ENCODE peak calls at places on chromosomes 4 and X, in seven cellular contexts. O is GM19239; F is tibial artery; A is activated CD8-positive, alpha-beta T cell treated with anti-CD3 and anti-CD28 coated beads, Interleukin-2, amount 10 ng/mL, durations not matched to agents 7 days and 5 days; Z is hypothalamus; C is NCI-H2171 treated with DMSO at 0.1 percent for 48 hours; K is nephron progenitor cell. S is an unnamed sample.

GRCh38 chr4:41207330-41207831 is 7.0 kb downstream of the APBB2 start:
- DNase-seq in O (no peak), F (no peak), A (no peak), Z (no peak), C (no peak), K (no peak), S (no peak)

GRCh38 chr4:159540501-159540900 is 437.6 kb downstream of the RAPGEF2 start:
- DNase-seq in O (no peak), F (no peak), A (no peak), Z (no peak), C (peak; percentile 0), K (no peak), S (no peak)

GRCh38 chr4:169032883-169033645 is 23.0 kb upstream of the CBR4 start:
- DNase-seq in O (no peak), F (no peak), A (no peak), Z (no peak), C (no peak), K (no peak), S (no peak)

GRCh38 chrX:134406977-134407376 is 53.0 kb upstream of the HPRT1 start:
- DNase-seq in O (no peak), F (no peak), A (no peak), Z (no peak), C (no peak), K (no peak), S (no peak)

GRCh38 chr4:7153711-7154110 is 38.6 kb upstream of the SORCS2 start:
- DNase-seq in O (no peak), F (no peak), A (no peak), Z (no peak), C (no peak), K (no peak), S (no peak)

GRCh38 chrX:70755850-70756249 is 152.7 kb downstream of the TEX11 start:
- DNase-seq in O (no peak), F (no peak), A (peak; percentile 74), Z (no peak), C (no peak), K (no peak), S (no peak)

GRCh38 chrX:20742106-20742505 is 475.4 kb upstream of the RPS6KA3 start:
- DNase-seq in O (no peak), F (no peak), A (no peak), Z (no peak), C (no peak), K (no peak), S (no peak)

GRCh38 chrX:145821291-145821897 is 3.8 kb downstream of the SLITRK2 start:
- DNase-seq in O (no peak), F (no peak), A (no peak), Z (peak; percentile 52), C (no peak), K (peak; percentile 72), S (peak; percentile 5)

GRCh38 chr4:124903995-124904722 is 191.6 kb upstream of the ANKRD50 start:
- DNase-seq in O (no peak), F (no peak), A (no peak), Z (no peak), C (peak; percentile 49), K (peak; percentile 33), S (no peak)

GRCh38 chrX:49172280-49172780 is 632 bp downstream of the PLP2 start:
- DNase-seq in O (no peak), F (peak; percentile 87), A (peak; percentile 88), Z (no peak), C (peak; percentile 57), K (no peak), S (peak; percentile 62)

S was measured in GM10248.